ENCODE peak calls at places on chromosomes 4 and X, in seven cellular contexts. M is suprapubic skin, R is tibial nerve, T is lower lobe of right lung, W is SJSA1, E is tibial artery, F is heart right ventricle. U is an unnamed sample.

GRCh38 chr4:101961144-101961543 is 170.6 kb downstream of the BANK1 start:
- DNase-seq in M (no peak), R (no peak), T (peak), W (peak), E (no peak), F (no peak), U (no peak)

GRCh38 chrX:29671426-29671825 is 543.9 kb upstream of the MAGEB2 start:
- DNase-seq in M (no peak), R (no peak), T (no peak), W (no peak), E (no peak), F (no peak), U (no peak)

GRCh38 chrX:150940844-150941495 is 42.2 kb upstream of the HMGB3 start:
- DNase-seq in M (no peak), R (no peak), T (no peak), W (no peak), E (no peak), F (no peak), U (no peak)

GRCh38 chr4:168619266-168619631 is 122.4 kb downstream of the PALLD start:
- DNase-seq in M (no peak), R (no peak), T (no peak), W (no peak), E (no peak), F (peak), U (no peak)

GRCh38 chr4:124151031-124151430 is 561.5 kb downstream of the ANKRD50 start:
- DNase-seq in M (no peak), R (no peak), T (no peak), W (no peak), E (no peak), F (no peak), U (no peak)

GRCh38 chr4:156538210-156538609 is 433.4 kb downstream of the PDGFC start:
- DNase-seq in M (no peak), R (no peak), T (no peak), W (no peak), E (no peak), F (no peak), U (no peak)

GRCh38 chr4:22672944-22673343 is 19.8 kb upstream of the GBA3 start:
- DNase-seq in M (no peak), R (no peak), T (no peak), W (no peak), E (no peak), F (no peak), U (no peak)

GRCh38 chrX:10103023-10103422 is 53.8 kb upstream of the CLCN4 start:
- DNase-seq in M (no peak), R (no peak), T (no peak), W (no peak), E (no peak), F (no peak), U (no peak)

GRCh38 chrX:69312141-69312670 is 147.0 kb upstream of the PJA1 start:
- DNase-seq in M (no peak), R (no peak), T (no peak), W (no peak), E (no peak), F (no peak), U (no peak)

GRCh38 chrX:69307029-69307428 is 141.8 kb upstream of the PJA1 start:
- DNase-seq in M (peak), R (no peak), T (no peak), W (no peak), E (no peak), F (no peak), U (no peak)

GRCh38 chrX:69306063-69306404 is 140.8 kb upstream of the PJA1 start:
- DNase-seq in M (no peak), R (no peak), T (no peak), W (no peak), E (no peak), F (no peak), U (no peak)

GRCh38 chrX:69307736-69308135 is 142.5 kb upstream of the PJA1 start:
- DNase-seq in M (peak), R (no peak), T (no peak), W (no peak), E (no peak), F (no peak), U (peak)

GRCh38 chrX:69309074-69309792 is 144.0 kb upstream of the PJA1 start:
- DNase-seq in M (peak), R (no peak), T (no peak), W (no peak), E (no peak), F (no peak), U (no peak)
- H3K27ac ChIP-seq in M (no peak), R (no peak), T (no peak), W (no peak), E (no peak), F (no peak), U (no peak)

GRCh38 chr4:60365176-60365575 is 835.0 kb upstream of the ADGRL3 start:
- DNase-seq in M (no peak), R (no peak), T (no peak), W (no peak), E (no peak), F (no peak), U (no peak)

GRCh38 chr4:60368986-60369385 is 831.1 kb upstream of the ADGRL3 start:
- DNase-seq in M (no peak), R (no peak), T (no peak), W (no peak), E (no peak), F (no peak), U (no peak)

DNA sequence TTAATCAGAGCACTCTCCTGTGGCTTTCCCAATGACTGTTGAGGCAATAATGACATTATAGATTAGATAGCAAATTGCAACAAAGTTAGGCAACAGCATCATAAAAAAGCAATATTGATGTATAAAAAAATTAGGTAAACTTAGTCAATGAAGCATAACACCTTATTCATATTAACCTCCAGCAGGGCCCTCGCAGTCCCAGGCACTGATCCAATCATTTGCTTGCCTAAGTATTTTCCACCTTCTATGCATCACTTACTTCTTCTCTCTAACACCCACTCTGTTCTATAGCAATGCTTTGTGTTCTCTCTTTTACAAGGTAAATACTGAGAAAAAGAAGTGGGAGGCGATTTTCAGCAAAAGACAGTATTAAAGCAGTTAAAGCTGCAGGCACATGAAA is 833.5 kb upstream of the ADGRL3 start:
- DNase-seq in M (no peak), R (no peak), T (no peak), W (no peak), E (no peak), F (no peak), U (no peak)
- H3K27ac ChIP-seq in M (no peak), R (no peak), T (no peak), W (no peak), E (no peak), F (no peak), U (no peak)

GRCh38 chr4:7140062-7140691 is 52.2 kb upstream of the SORCS2 start:
- DNase-seq in M (no peak), R (no peak), T (no peak), W (no peak), E (no peak), F (no peak), U (no peak)
- H3K27ac ChIP-seq in M (no peak), R (no peak), T (no peak), W (no peak), E (no peak), F (no peak), U (no peak)

GRCh38 chr4:151486166-151486565 is 77.2 kb downstream of the FHIP1A start:
- DNase-seq in M (no peak), R (no peak), T (no peak), W (no peak), E (no peak), F (no peak), U (no peak)

GRCh38 chr4:151488968-151489367 is 80.0 kb downstream of the FHIP1A start:
- DNase-seq in M (no peak), R (no peak), T (no peak), W (no peak), E (no peak), F (no peak), U (no peak)

GRCh38 chr4:151485541-151486131 is 76.7 kb downstream of the FHIP1A start:
- DNase-seq in M (no peak), R (no peak), T (no peak), W (no peak), E (no peak), F (no peak), U (no peak)

GRCh38 chr4:151481813-151482212 is 72.8 kb downstream of the FHIP1A start:
- DNase-seq in M (no peak), R (no peak), T (no peak), W (no peak), E (no peak), F (no peak), U (no peak)

DNA sequence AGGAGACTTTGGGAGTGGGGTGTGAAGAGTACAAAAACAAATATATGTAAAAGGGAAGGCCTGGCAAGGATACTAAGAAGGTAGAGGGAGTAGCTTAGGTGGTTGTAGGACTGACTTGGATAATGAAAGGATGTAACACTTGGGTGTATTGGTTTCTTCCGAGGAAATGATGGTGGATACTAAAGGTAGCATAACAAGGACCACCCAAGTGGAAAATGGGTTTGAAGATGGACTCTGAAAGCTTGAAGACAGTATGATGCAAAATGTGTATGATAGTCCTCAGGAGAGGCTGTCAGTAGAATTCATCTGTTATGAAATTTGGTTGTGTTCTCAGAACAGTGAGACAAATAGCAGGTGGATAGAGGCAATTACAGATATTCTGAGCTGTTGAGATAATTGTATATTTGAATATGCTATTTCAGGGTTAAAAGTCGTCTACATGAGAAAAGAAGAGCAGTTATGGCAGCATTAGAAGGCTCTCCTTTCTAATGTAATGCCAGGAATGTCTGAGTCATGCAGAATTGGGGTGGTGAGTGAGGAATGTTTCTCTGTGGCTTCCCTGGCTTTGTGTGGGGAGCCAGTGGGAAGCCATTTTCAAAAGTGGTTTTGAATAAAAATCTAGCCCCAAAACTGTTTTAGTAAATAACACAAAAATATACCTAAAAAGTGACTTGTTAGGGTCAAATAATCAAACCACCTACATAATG is 75.6 kb downstream of the FHIP1A start:
- DNase-seq in M (no peak), R (no peak), T (no peak), W (peak), E (no peak), F (no peak), U (no peak)
- H3K27ac ChIP-seq in M (no peak), R (no peak), T (no peak), W (peak), E (no peak), F (no peak), U (no peak)

GRCh38 chrX:40864972-40865371 is 129.6 kb upstream of the MED14 start:
- DNase-seq in M (no peak), R (no peak), T (no peak), W (no peak), E (no peak), F (no peak), U (no peak)

GRCh38 chrX:40867352-40867751 is 132.0 kb upstream of the MED14 start:
- DNase-seq in M (no peak), R (no peak), T (no peak), W (no peak), E (no peak), F (no peak), U (no peak)

GRCh38 chrX:40863671-40864070 is 128.3 kb upstream of the MED14 start:
- DNase-seq in M (no peak), R (no peak), T (no peak), W (no peak), E (no peak), F (no peak), U (no peak)

GRCh38 chrX:40868868-40869267 is 133.5 kb upstream of the MED14 start:
- DNase-seq in M (no peak), R (no peak), T (no peak), W (no peak), E (no peak), F (no peak), U (no peak)

GRCh38 chrX:40866878-40867277 is 131.5 kb upstream of the MED14 start:
- DNase-seq in M (no peak), R (no peak), T (no peak), W (no peak), E (no peak), F (peak), U (no peak)
- H3K27ac ChIP-seq in M (no peak), R (no peak), T (no peak), W (no peak), E (no peak), F (no peak), U (no peak)

GRCh38 chr4:57652765-57653164 is 542.6 kb upstream of the IGFBP7 start:
- DNase-seq in M (no peak), R (no peak), T (no peak), W (no peak), E (no peak), F (no peak), U (no peak)

GRCh38 chr4:57661707-57662106 is 551.5 kb upstream of the IGFBP7 start:
- DNase-seq in M (no peak), R (no peak), T (no peak), W (no peak), E (no peak), F (no peak), U (no peak)

GRCh38 chr4:57655342-57655741 is 545.2 kb upstream of the IGFBP7 start:
- DNase-seq in M (no peak), R (no peak), T (no peak), W (no peak), E (no peak), F (no peak), U (no peak)

GRCh38 chr4:57658673-57659072 is 548.5 kb upstream of the IGFBP7 start:
- DNase-seq in M (no peak), R (no peak), T (no peak), W (no peak), E (no peak), F (no peak), U (no peak)

DNA sequence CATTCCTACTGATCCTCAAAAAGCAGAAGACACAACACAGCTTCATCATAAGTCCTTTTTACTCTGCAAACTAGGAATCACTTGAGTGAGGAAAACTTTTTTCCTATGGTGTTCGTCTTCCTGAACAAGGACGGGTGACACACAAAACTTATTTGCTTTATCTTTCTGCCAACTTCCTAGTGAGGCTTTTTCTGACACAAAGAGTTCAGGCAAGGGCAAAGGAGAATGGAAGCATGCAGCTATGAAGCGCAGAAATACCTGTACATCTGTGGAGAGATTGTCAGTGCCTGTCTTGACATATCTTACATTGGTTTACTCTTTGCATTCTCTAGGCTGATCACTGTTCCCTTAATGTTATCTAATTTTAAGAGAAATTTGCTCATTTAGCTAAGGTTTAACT is 548.0 kb upstream of the IGFBP7 start:
- DNase-seq in M (no peak), R (no peak), T (no peak), W (no peak), E (no peak), F (no peak), U (no peak)
- H3K27ac ChIP-seq in M (no peak), R (no peak), T (no peak), W (no peak), E (no peak), F (no peak), U (no peak)

DNA sequence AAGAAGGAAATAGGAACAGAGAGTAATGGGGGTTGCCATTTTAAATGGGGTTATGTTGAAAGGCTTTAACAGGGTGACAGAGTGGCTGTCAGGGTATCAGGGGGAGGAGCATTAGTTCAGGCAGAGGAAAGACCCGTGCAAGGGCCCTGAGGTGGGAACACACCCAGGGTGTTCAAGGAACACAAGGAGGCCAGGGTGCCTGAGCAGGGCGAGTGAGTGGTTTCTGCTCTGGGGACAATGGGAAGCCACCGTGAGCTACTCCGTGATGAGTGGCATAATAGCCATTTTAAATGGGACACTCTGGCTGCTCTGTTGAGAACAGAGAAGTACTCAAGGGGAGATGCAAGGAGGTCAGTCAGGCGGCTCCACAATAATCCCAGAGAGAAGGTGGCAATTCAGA is 4.5 kb downstream of the EVC2 start:
- DNase-seq in M (no peak), R (no peak), T (no peak), W (no peak), E (no peak), F (no peak), U (no peak)
- H3K27ac ChIP-seq in M (no peak), R (no peak), T (no peak), W (no peak), E (no peak), F (no peak), U (no peak)

GRCh38 chr4:14917305-14917647 is 85.0 kb upstream of the CPEB2 start:
- DNase-seq in M (no peak), R (no peak), T (no peak), W (no peak), E (no peak), F (no peak), U (no peak)
- H3K27ac ChIP-seq in M (peak), R (no peak), T (no peak), W (no peak), E (no peak), F (peak), U (no peak)

DNA sequence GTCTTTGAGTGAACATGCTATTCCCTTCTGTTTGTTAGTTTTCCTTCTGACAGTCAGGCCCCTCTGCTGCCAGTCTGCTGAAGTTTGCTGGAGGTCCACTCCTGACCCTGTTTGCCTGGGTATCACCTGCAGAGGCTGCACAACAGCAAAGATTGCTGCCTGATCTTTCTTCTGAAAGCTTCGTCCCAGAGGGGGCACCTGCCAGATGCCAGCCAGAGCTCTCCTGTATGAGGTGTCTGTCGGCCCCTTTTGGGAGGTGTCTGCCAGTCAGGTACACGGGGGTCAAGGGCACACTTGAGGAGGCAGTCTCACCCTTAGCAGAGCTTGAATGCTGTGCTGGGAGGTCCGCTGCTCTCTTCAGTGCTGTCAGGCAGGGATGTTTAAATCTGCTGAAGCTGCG is 456.9 kb upstream of the HTR2C start:
- DNase-seq in M (no peak), R (no peak), T (no peak), W (no peak), E (no peak), F (no peak), U (no peak)
- H3K27ac ChIP-seq in M (no peak), R (no peak), T (no peak), W (no peak), E (no peak), F (no peak), U (no peak)

GRCh38 chrX:38311743-38312142 is 15.6 kb downstream of the RPGR start:
- DNase-seq in M (no peak), R (no peak), T (no peak), W (no peak), E (no peak), F (no peak), U (no peak)
- H3K27ac ChIP-seq in M (no peak), R (no peak), T (no peak), W (peak), E (no peak), F (no peak), U (no peak)